ENCODE peak calls at places on chromosomes 3 and 15, in four cellular contexts. N is A172; Y is activated naive CD4-positive, alpha-beta T cell; I is Caco-2. G is an unnamed sample.

GRCh38 chr3:88668180-88668579 is 439.2 kb upstream of the EPHA3 start:
- DNase-seq in N (no peak), Y (no peak), I (no peak), G (peak)

GRCh38 chr3:83523470-83524073 is 1435.2 kb upstream of the CADM2 start:
- DNase-seq in N (peak), Y (no peak), I (peak), G (peak)

GRCh38 chr15:60660290-60661051 is 181.5 kb upstream of the ICE2 start:
- DNase-seq in N (peak), Y (no peak), I (no peak), G (no peak)

GRCh38 chr3:37969601-37970100 is 20.9 kb upstream of the VILL start:
- DNase-seq in N (no peak), Y (no peak), I (no peak), G (no peak)

GRCh38 chr3:106299300-106300098 is 430.7 kb upstream of the CBLB start:
- DNase-seq in N (peak), Y (no peak), I (no peak), G (no peak)

GRCh38 chr3:46874430-46874829 is 3.1 kb upstream of the PTH1R start:
- DNase-seq in N (no peak), Y (no peak), I (no peak), G (no peak)

GRCh38 chr15:40436116-40436891 is 4.4 kb upstream of the BAHD1 start:
- DNase-seq in N (no peak), Y (no peak), I (peak), G (no peak)

GRCh38 chr3:12004741-12005513 is 739 bp downstream of the SYN2 start:
- DNase-seq in N (no peak), Y (no peak), I (no peak), G (peak)

GRCh38 chr3:142975316-142975995 is 12.0 kb upstream of the PAQR9 start:
- DNase-seq in N (no peak), Y (no peak), I (no peak), G (peak)

GRCh38 chr3:62665627-62666433 is 209.4 kb downstream of the CADPS start:
- DNase-seq in N (peak), Y (no peak), I (peak), G (peak)

GRCh38 chr3:42652611-42653302 is 740 bp upstream of the ZBTB47 start:
- DNase-seq in N (peak), Y (no peak), I (no peak), G (peak)

GRCh38 chr3:133509482-133509881 is 64.0 kb upstream of the CDV3 start:
- DNase-seq in N (no peak), Y (no peak), I (no peak), G (no peak)

GRCh38 chr3:42195879-42196330 is 70.1 kb downstream of the CCK start:
- DNase-seq in N (no peak), Y (no peak), I (no peak), G (no peak)

GRCh38 chr3:144770813-144771400 is 799.3 kb downstream of the DIPK2A start:
- DNase-seq in N (peak), Y (no peak), I (peak), G (peak)

GRCh38 chr3:23915537-23916108 is 1.2 kb downstream of the NKIRAS1 start:
- DNase-seq in N (peak), Y (no peak), I (no peak), G (no peak)

GRCh38 chr15:73959012-73959581 is 32.8 kb downstream of the LOXL1 start:
- DNase-seq in N (peak), Y (no peak), I (no peak), G (no peak)

GRCh38 chr15:31372635-31373091 is 46.0 kb downstream of the KLF13 start:
- DNase-seq in N (peak), Y (no peak), I (peak), G (peak)

GRCh38 chr3:119604878-119605277 is 7.2 kb downstream of the PLA1A start:
- DNase-seq in N (peak), Y (no peak), I (no peak), G (no peak)

GRCh38 chr15:87207945-87208580 is 1048.5 kb downstream of the NTRK3 start:
- DNase-seq in N (peak), Y (no peak), I (no peak), G (no peak)

GRCh38 chr15:39860200-39860599 is 59.9 kb downstream of the GPR176 start:
- DNase-seq in N (no peak), Y (no peak), I (no peak), G (peak)

GRCh38 chr15:40095381-40096093 is 13.1 kb downstream of the BMF start:
- DNase-seq in N (no peak), Y (no peak), I (no peak), G (no peak)

GRCh38 chr3:161420746-161421145 is 49.4 kb upstream of the SPTSSB start:
- DNase-seq in N (no peak), Y (no peak), I (peak), G (peak)

GRCh38 chr3:135248217-135248616 is 453.2 kb downstream of the EPHB1 start:
- DNase-seq in N (no peak), Y (no peak), I (no peak), G (no peak)

GRCh38 chr3:190677001-190677400 is 163.1 kb downstream of the IL1RAP start:
- DNase-seq in N (no peak), Y (no peak), I (no peak), G (no peak)

GRCh38 chr3:13115991-13116390 is 42.8 kb upstream of the IQSEC1 start:
- DNase-seq in N (no peak), Y (no peak), I (no peak), G (no peak)

GRCh38 chr15:63860161-63860954 is 26.6 kb upstream of the HERC1 start:
- DNase-seq in N (no peak), Y (peak), I (no peak), G (no peak)

GRCh38 chr3:178131801-178132200 is 404.4 kb upstream of the KCNMB2 start:
- DNase-seq in N (no peak), Y (no peak), I (no peak), G (no peak)

GRCh38 chr3:145939431-145939830 is 221.6 kb downstream of the PLOD2 start:
- DNase-seq in N (no peak), Y (no peak), I (no peak), G (no peak)

GRCh38 chr3:66655673-66656072 is 154.9 kb upstream of the LRIG1 start:
- DNase-seq in N (no peak), Y (no peak), I (peak), G (no peak)

GRCh38 chr3:17158941-17159682 is 274.4 kb downstream of the PLCL2 start:
- DNase-seq in N (peak), Y (no peak), I (no peak), G (no peak)

GRCh38 chr15:78272776-78273175 is 8.4 kb downstream of the DNAJA4 start:
- DNase-seq in N (no peak), Y (no peak), I (no peak), G (no peak)

GRCh38 chr3:195063596-195064193 is 207.3 kb downstream of the XXYLT1 start:
- DNase-seq in N (no peak), Y (no peak), I (peak), G (no peak)